ENCODE peak calls at places on chromosomes 16 and 17, in nine cellular contexts. Z is tibial artery; B is neural progenitor cell; T is endodermal cell; D is stomach; O is CD8-positive, alpha-beta memory T cell; L is CD8-positive, alpha-beta T cell; Y is colonic mucosa; P is NT2/D1. J is an unnamed sample.

GRCh38 chr17:16286947-16287562 is 66.2 kb downstream of the CENPV start:
- DNase-seq in B (no peak), P (no peak), D (no peak), Z (no peak), T (peak; percentile 69), L (no peak), Y (no peak), O (no peak), J (no peak)

GRCh38 chr17:15502315-15503112 is 35.1 kb upstream of the CDRT4 start:
- DNase-seq in B (peak; percentile 91), Z (peak; percentile 95), L (peak; percentile 64), O (peak; percentile 16), D (peak; percentile 80), Y (peak; percentile 86), T (peak; percentile 98), P (peak; percentile 40), J (peak; percentile 20)

GRCh38 chr16:87062569-87063442 is 254.4 kb downstream of the C16orf95 start:
- DNase-seq in P (peak; percentile 68), O (no peak), T (peak; percentile 93), L (peak; percentile 44), D (peak; percentile 73), Y (peak; percentile 61), Z (peak; percentile 73), B (peak; percentile 94), J (peak; percentile 63)

GRCh38 chr17:9465216-9465921 is 110.3 kb downstream of the STX8 start:
- DNase-seq in L (no peak), Y (no peak), D (no peak), O (no peak), T (no peak), P (no peak), B (no peak), Z (peak; percentile 22), J (no peak)

GRCh38 chr17:17063546-17064122 is 21.4 kb downstream of the MPRIP start:
- DNase-seq in B (no peak), Y (no peak), T (peak; percentile 31), P (no peak), Z (peak; percentile 87), O (peak; percentile 36), L (no peak), D (peak; percentile 39), J (no peak)

GRCh38 chr16:50665128-50665878 is 15.8 kb downstream of the SNX20 start:
- DNase-seq in Z (peak; percentile 66), O (peak; percentile 73), Y (peak; percentile 87), D (peak; percentile 87), L (peak; percentile 90), P (peak; percentile 61), B (peak; percentile 88), T (peak; percentile 96), J (peak; percentile 81)

GRCh38 chr17:72234951-72235350 is 114.1 kb downstream of the SOX9 start:
- DNase-seq in D (no peak), T (peak; percentile 56), L (no peak), O (no peak), B (no peak), Y (no peak), Z (no peak), P (no peak), J (no peak)

GRCh38 chr17:74862108-74862901 is 2.6 kb upstream of the GRIN2C start:
- DNase-seq in P (no peak), T (peak; percentile 98), L (peak; percentile 74), Z (no peak), Y (peak; percentile 56), B (peak; percentile 93), O (peak; percentile 56), D (peak; percentile 70), J (peak; percentile 55)

GRCh38 chr16:1154291-1154886 is 1.5 kb downstream of the CACNA1H start:
- DNase-seq in T (no peak), L (no peak), Z (peak; percentile 41), P (no peak), D (no peak), Y (no peak), O (no peak), B (peak; percentile 56), J (no peak)

GRCh38 chr17:34319087-34319486 is at the start of gene CCL8:
- DNase-seq in Y (no peak), O (no peak), L (no peak), D (no peak), T (no peak), B (no peak), Z (no peak), P (no peak), J (no peak)

GRCh38 chr16:65476556-65476955 is 354.7 kb upstream of the CDH11 start:
- DNase-seq in P (no peak), B (no peak), O (no peak), D (no peak), Y (no peak), T (no peak), Z (no peak), L (no peak), J (no peak)

GRCh38 chr16:52450906-52451305 is 96.0 kb downstream of the TOX3 start:
- DNase-seq in L (no peak), T (no peak), D (no peak), B (no peak), Y (no peak), P (no peak), Z (no peak), O (no peak), J (no peak)

GRCh38 chr16:685967-686366 is 1.8 kb upstream of the JMJD8 start:
- DNase-seq in Z (no peak), O (no peak), T (peak; percentile 84), Y (peak; percentile 70), B (peak; percentile 65), D (peak; percentile 76), P (no peak), L (no peak), J (no peak)

GRCh38 chr17:62653831-62654829 is 26.7 kb downstream of the MRC2 start:
- DNase-seq in Z (peak; percentile 44), P (no peak), O (no peak), Y (peak; percentile 59), B (peak; percentile 75), L (no peak), T (peak; percentile 74), D (peak; percentile 38), J (no peak)

GRCh38 chr16:14043278-14043677 is 27.8 kb upstream of the MRTFB start:
- DNase-seq in D (no peak), Y (no peak), Z (no peak), T (no peak), B (no peak), L (no peak), O (no peak), P (no peak), J (no peak)

GRCh38 chr17:34584805-34585416 is 5.5 kb downstream of the TMEM132E start:
- DNase-seq in L (no peak), B (peak; percentile 29), D (no peak), O (peak; percentile 12), T (no peak), Y (no peak), Z (no peak), P (no peak), J (peak; percentile 18)

GRCh38 chr16:17275076-17275732 is 195.6 kb downstream of the XYLT1 start:
- DNase-seq in Y (peak; percentile 94), B (no peak), D (peak; percentile 68), Z (no peak), P (no peak), T (no peak), O (no peak), L (no peak), J (peak; percentile 41)

GRCh38 chr16:3983081-3983520 is 102.6 kb upstream of the CREBBP start:
- DNase-seq in T (peak; percentile 95), B (peak; percentile 94), P (peak; percentile 78), D (peak; percentile 82), Y (peak; percentile 77), Z (peak; percentile 58), L (peak; percentile 34), O (peak; percentile 24), J (peak; percentile 53)

GRCh38 chr17:5003214-5003867 is 5.6 kb downstream of the KIF1C start:
- DNase-seq in D (no peak), P (no peak), T (no peak), B (no peak), O (no peak), Z (no peak), L (no peak), Y (no peak), J (no peak)
- H3K36me3 ChIP-seq in D (peaks cover 79% of the 10 kb centered on the region), P (peaks cover 72% of the 10 kb centered on the region), T (peaks cover 86% of the 10 kb centered on the region), B (peaks cover 4% of the 10 kb centered on the region), O (peaks cover 23% of the 10 kb centered on the region), Z (peaks cover 77% of the 10 kb centered on the region), L (peaks cover 33% of the 10 kb centered on the region), Y (peaks cover 27% of the 10 kb centered on the region), J (peaks cover 41% of the 10 kb centered on the region)

GRCh38 chr17:78345172-78345571 is 14.7 kb downstream of the SOCS3 start:
- DNase-seq in T (peak; percentile 71), O (no peak), D (no peak), B (no peak), Y (no peak), Z (no peak), P (no peak), L (no peak), J (no peak)
- H3K4me1 ChIP-seq in T (peaks cover 4% of the 10 kb centered on the region), O (peaks cover 71% of the 10 kb centered on the region), D (peaks cover 60% of the 10 kb centered on the region), B (peaks cover 14% of the 10 kb centered on the region), Y (no peaks in the 10 kb centered on the region), Z (peaks cover 4% of the 10 kb centered on the region), P (peaks cover 17% of the 10 kb centered on the region), L (peaks cover 71% of the 10 kb centered on the region), J (peaks cover 84% of the 10 kb centered on the region)

GRCh38 chr17:50206604-50207293 is 5.3 kb upstream of the COL1A1 start:
- DNase-seq in P (no peak), D (no peak), Z (peak; percentile 57), L (no peak), T (peak; percentile 94), Y (peak; percentile 42), O (no peak), B (peak; percentile 85), J (no peak)
- H3K4me3 ChIP-seq in P (no peak overlapping the region), D (no peak overlapping the region), Z (no peak overlapping the region), L (no peak overlapping the region), T (no peak overlapping the region), Y (no peak overlapping the region), O (no peak overlapping the region), B (peak overlapping the region; percentile 22), J (no peak overlapping the region)

DNA sequence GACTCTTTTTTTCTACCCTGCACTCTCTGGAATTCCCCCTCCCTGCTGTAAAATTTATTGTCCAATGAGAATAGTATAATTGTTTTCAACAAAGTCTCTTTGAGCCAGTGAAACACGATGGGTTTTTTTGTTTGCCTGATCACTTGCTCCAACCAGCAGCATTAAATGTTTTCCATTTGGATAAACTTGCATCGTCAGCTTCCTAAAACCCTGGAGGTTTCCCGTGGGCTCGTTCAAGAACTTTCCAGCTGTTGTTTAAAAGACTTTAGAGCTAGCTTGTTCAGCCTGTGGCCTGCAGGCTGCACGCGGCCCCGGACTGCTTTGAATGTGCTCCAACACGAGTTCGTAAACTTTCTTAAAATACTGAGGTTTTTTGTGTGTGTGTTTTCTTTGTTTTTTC is 14.9 kb downstream of the NAGPA start:
- DNase-seq in P (no peak), T (no peak), D (no peak), Z (no peak), O (no peak), B (no peak), L (no peak), Y (no peak), J (no peak)
- H3K36me3 ChIP-seq in P (no peaks in the 10 kb centered on the region), T (no peaks in the 10 kb centered on the region), D (no peaks in the 10 kb centered on the region), Z (no peaks in the 10 kb centered on the region), O (no peaks in the 10 kb centered on the region), B (no peaks in the 10 kb centered on the region), L (no peaks in the 10 kb centered on the region), Y (no peaks in the 10 kb centered on the region), J (no peaks in the 10 kb centered on the region)